ENCODE peak calls at places on chromosomes 5 and 9, in ten cellular contexts. J is GM12865, N is NB4, G is stomach, L is AG04449, E is fibroblast of the aortic adventitia, K is endodermal cell, F is WERI-Rb-1, U is tibial artery, T is heart left ventricle. W is an unnamed sample.

GRCh38 chr9:133959966-133960567 is 32.1 kb downstream of the VAV2 start:
- DNase-seq in J (no peak), N (no peak), G (no peak), L (no peak), E (no peak), K (no peak), F (no peak), U (no peak), T (no peak), W (no peak)

GRCh38 chr9:16023466-16023865 is 470.6 kb downstream of the CCDC171 start:
- DNase-seq in J (no peak), N (no peak), G (no peak), L (no peak), E (peak), K (no peak), F (no peak), U (no peak), T (no peak), W (peak)

GRCh38 chr5:127038550-127038949 is 8.2 kb upstream of the MARCHF3 start:
- DNase-seq in J (no peak), N (no peak), G (no peak), L (no peak), E (no peak), K (no peak), F (no peak), U (no peak), T (peak), W (peak)

GRCh38 chr9:89361031-89361430 is 42.7 kb downstream of the SECISBP2 start:
- DNase-seq in J (no peak), N (no peak), G (no peak), L (no peak), E (no peak), K (peak), F (no peak), U (peak), T (no peak), W (no peak)

GRCh38 chr5:140349244-140349643 is 2.8 kb upstream of the HBEGF start:
- DNase-seq in J (no peak), N (no peak), G (peak), L (no peak), E (peak), K (no peak), F (no peak), U (no peak), T (no peak), W (no peak)

GRCh38 chr5:159497221-159497620 is 166.9 kb upstream of the IL12B start:
- DNase-seq in J (no peak), N (peak), G (no peak), L (no peak), E (peak), K (peak), F (no peak), U (no peak), T (no peak), W (no peak)

GRCh38 chr5:140966293-140967225 is at the start of gene PCDHAC2:
- DNase-seq in J (no peak), N (no peak), G (peak), L (no peak), E (no peak), K (peak), F (peak), U (no peak), T (peak), W (peak)

GRCh38 chr5:53425598-53426516 is 54.6 kb upstream of the FST start:
- DNase-seq in J (peak), N (peak), G (no peak), L (no peak), E (peak), K (peak), F (peak), U (no peak), T (no peak), W (no peak)

GRCh38 chr5:119016125-119016774 is 27.9 kb upstream of the DTWD2 start:
- DNase-seq in J (peak), N (peak), G (no peak), L (no peak), E (no peak), K (no peak), F (no peak), U (no peak), T (no peak), W (no peak)

GRCh38 chr9:123338710-123339665 is 17.0 kb upstream of the CRB2 start:
- DNase-seq in J (peak), N (peak), G (peak), L (no peak), E (no peak), K (peak), F (no peak), U (no peak), T (peak), W (peak)

GRCh38 chr9:120412425-120412951 is 167.5 kb downstream of the CDK5RAP2 start:
- DNase-seq in J (no peak), N (no peak), G (no peak), L (peak), E (peak), K (peak), F (no peak), U (no peak), T (no peak), W (peak)

GRCh38 chr5:91027316-91027937 is 355.7 kb downstream of the ARRDC3 start:
- DNase-seq in J (no peak), N (no peak), G (no peak), L (no peak), E (no peak), K (no peak), F (no peak), U (no peak), T (no peak), W (no peak)

GRCh38 chr5:139167052-139167451 is 31.1 kb downstream of the SIL1 start:
- DNase-seq in J (no peak), N (no peak), G (no peak), L (no peak), E (no peak), K (no peak), F (no peak), U (no peak), T (no peak), W (no peak)

GRCh38 chr9:13721481-13722235 is 442.2 kb upstream of the MPDZ start:
- DNase-seq in J (no peak), N (no peak), G (no peak), L (peak), E (peak), K (no peak), F (no peak), U (no peak), T (no peak), W (peak)

GRCh38 chr5:103475629-103476240 is 86.9 kb downstream of the NUDT12 start:
- DNase-seq in J (peak), N (peak), G (no peak), L (no peak), E (peak), K (no peak), F (no peak), U (no peak), T (no peak), W (peak)

GRCh38 chr5:172453206-172453985 is 929 bp downstream of the SH3PXD2B start:
- DNase-seq in J (no peak), N (peak), G (peak), L (no peak), E (no peak), K (peak), F (peak), U (peak), T (no peak), W (peak)

GRCh38 chr5:66595877-66596790 is at the start of gene MAST4:
- DNase-seq in J (peak), N (peak), G (peak), L (no peak), E (peak), K (peak), F (peak), U (peak), T (peak), W (peak)

GRCh38 chr5:107469485-107469884 is 201.3 kb downstream of the EFNA5 start:
- DNase-seq in J (peak), N (peak), G (no peak), L (peak), E (peak), K (no peak), F (no peak), U (no peak), T (no peak), W (peak)

GRCh38 chr5:38316544-38317224 is 58.3 kb downstream of the EGFLAM start:
- DNase-seq in J (no peak), N (no peak), G (no peak), L (peak), E (peak), K (no peak), F (peak), U (no peak), T (peak), W (peak)

GRCh38 chr5:59648038-59648831 is 245.3 kb downstream of the PDE4D start:
- DNase-seq in J (no peak), N (no peak), G (no peak), L (no peak), E (no peak), K (no peak), F (no peak), U (no peak), T (no peak), W (peak)

GRCh38 chr9:138050472-138051330 is 173.1 kb downstream of the CACNA1B start:
- DNase-seq in J (no peak), N (no peak), G (peak), L (no peak), E (no peak), K (peak), F (no peak), U (peak), T (peak), W (no peak)

GRCh38 chr9:107976767-107977166 is 487.2 kb upstream of the KLF4 start:
- DNase-seq in J (no peak), N (no peak), G (peak), L (no peak), E (peak), K (no peak), F (no peak), U (peak), T (peak), W (no peak)

GRCh38 chr5:181168595-181169118 is 21.3 kb downstream of the OR2V2 start:
- DNase-seq in J (no peak), N (no peak), G (no peak), L (no peak), E (no peak), K (no peak), F (no peak), U (peak), T (no peak), W (no peak)

GRCh38 chr9:103410059-103410458 is 414.9 kb downstream of the CYLC2 start:
- DNase-seq in J (no peak), N (no peak), G (no peak), L (no peak), E (no peak), K (no peak), F (no peak), U (no peak), T (no peak), W (no peak)

GRCh38 chr5:107958861-107959260 is 288.1 kb upstream of the EFNA5 start:
- DNase-seq in J (no peak), N (no peak), G (no peak), L (no peak), E (no peak), K (no peak), F (no peak), U (no peak), T (no peak), W (no peak)

GRCh38 chr5:34655354-34655991 is 655 bp upstream of the RAI14 start:
- DNase-seq in J (peak), N (peak), G (peak), L (peak), E (peak), K (peak), F (peak), U (peak), T (peak), W (peak)

GRCh38 chr9:127541865-127542264 is 70.2 kb upstream of the STXBP1 start:
- DNase-seq in J (no peak), N (peak), G (no peak), L (no peak), E (peak), K (no peak), F (no peak), U (peak), T (no peak), W (no peak)

GRCh38 chr5:176846335-176847140 is 36.2 kb downstream of the UNC5A start:
- DNase-seq in J (peak), N (no peak), G (no peak), L (no peak), E (no peak), K (no peak), F (no peak), U (no peak), T (no peak), W (no peak)

GRCh38 chr9:82124090-82124489 is 135.5 kb downstream of the SPATA31D1 start:
- DNase-seq in J (no peak), N (no peak), G (no peak), L (peak), E (peak), K (no peak), F (no peak), U (no peak), T (no peak), W (peak)

GRCh38 chr5:6403416-6403815 is 25.1 kb upstream of the MED10 start:
- DNase-seq in J (no peak), N (no peak), G (no peak), L (no peak), E (no peak), K (peak), F (no peak), U (no peak), T (no peak), W (no peak)

GRCh38 chr9:87713278-87713989 is 12.5 kb upstream of the CTSL start:
- DNase-seq in J (no peak), N (peak), G (peak), L (peak), E (peak), K (peak), F (peak), U (peak), T (peak), W (peak)
- H3K4me3 ChIP-seq in J (no peak), N (no peak), G (no peak), L (peak), E (peak), K (no peak), F (peak), U (peak), T (no peak), W (peak)

GRCh38 chr9:32703635-32704034 is 68.2 kb upstream of the TAF1L start:
- DNase-seq in J (peak), N (peak), G (no peak), L (no peak), E (no peak), K (peak), F (no peak), U (no peak), T (no peak), W (peak)
- TF ChIP-seq CTCF in J (peak), N (peak), G (no peak), L (peak), E (no peak), K (peak), F (peak), U (no peak), T (no peak), W (peak)

GRCh38 chr5:88480766-88481499 is 212.3 kb upstream of the TMEM161B start:
- DNase-seq in J (no peak), N (no peak), G (no peak), L (no peak), E (no peak), K (no peak), F (no peak), U (no peak), T (no peak), W (no peak)
- H3K4me3 ChIP-seq in J (no peak), N (no peak), G (no peak), L (no peak), E (no peak), K (no peak), F (no peak), U (no peak), T (no peak), W (no peak)

GRCh38 chr5:116242363-116242762 is 157.5 kb downstream of the COMMD10 start:
- DNase-seq in J (no peak), N (no peak), G (no peak), L (no peak), E (peak), K (no peak), F (no peak), U (no peak), T (no peak), W (peak)

GRCh38 chr5:116234681-116235080 is 149.9 kb downstream of the COMMD10 start:
- DNase-seq in J (no peak), N (no peak), G (no peak), L (no peak), E (no peak), K (peak), F (no peak), U (no peak), T (no peak), W (no peak)

GRCh38 chr5:116237917-116238502 is 153.2 kb downstream of the COMMD10 start:
- DNase-seq in J (no peak), N (peak), G (no peak), L (no peak), E (no peak), K (no peak), F (no peak), U (no peak), T (no peak), W (peak)
- TF ChIP-seq CTCF in J (peak), N (peak), G (no peak), L (no peak), E (peak), K (peak), F (no peak), U (no peak), T (no peak), W (peak)